ENCODE peak calls at places on chromosomes 3 and 15, in four cellular contexts. C is fibroblast of pulmonary artery, B is hepatic stellate cell, K is cardiac muscle cell. F is an unnamed sample.

GRCh38 chr15:40334941-40335795 is 5.6 kb downstream of the CCDC9B start:
- DNase-seq in K (no peak), B (no peak), C (no peak), F (no peak)

GRCh38 chr3:131107637-131108433 is 81.2 kb downstream of the NEK11 start:
- DNase-seq in C (peak), K (no peak), B (no peak), F (no peak)

GRCh38 chr3:31137718-31138465 is 243.4 kb upstream of the GADL1 start:
- DNase-seq in C (no peak), B (no peak), K (no peak), F (no peak)

GRCh38 chr15:68719051-68719450 is 101.6 kb downstream of the ANP32A start:
- DNase-seq in C (no peak), B (no peak), K (no peak), F (no peak)

GRCh38 chr3:192092388-192093005 is 631.5 kb downstream of the PYDC2 start:
- DNase-seq in B (no peak), K (no peak), C (no peak), F (no peak)

GRCh38 chr3:165642761-165643432 is 194.3 kb downstream of the BCHE start:
- DNase-seq in K (no peak), C (peak), B (peak), F (peak)

GRCh38 chr3:29079358-29079757 is 201.5 kb upstream of the RBMS3 start:
- DNase-seq in K (no peak), B (no peak), C (peak), F (no peak)

GRCh38 chr15:41160639-41161315 is 44.7 kb upstream of the INO80 start:
- DNase-seq in C (peak), K (no peak), B (no peak), F (no peak)

GRCh38 chr3:29307229-29307796 is 26.4 kb downstream of the RBMS3 start:
- DNase-seq in B (no peak), K (peak), C (no peak), F (no peak)

GRCh38 chr3:38001456-38002081 is 11.0 kb downstream of the VILL start:
- DNase-seq in K (no peak), B (no peak), C (no peak), F (no peak)

GRCh38 chr3:74067296-74067695 is 442.6 kb upstream of the PDZRN3 start:
- DNase-seq in K (no peak), B (peak), C (peak), F (no peak)

GRCh38 chr3:127690106-127690505 is 17.4 kb downstream of the ABTB1 start:
- DNase-seq in K (no peak), B (peak), C (peak), F (no peak)

GRCh38 chr3:94001825-94002495 is 22.0 kb downstream of the ARL13B start:
- DNase-seq in B (no peak), C (no peak), K (no peak), F (no peak)

GRCh38 chr15:77824361-77824985 is 191.8 kb upstream of the LINGO1 start:
- DNase-seq in B (no peak), C (no peak), K (no peak), F (no peak)

GRCh38 chr3:50340404-50341329 is at the start of gene RASSF1:
- DNase-seq in B (peak), C (peak), K (no peak), F (no peak)

GRCh38 chr3:53227993-53228885 is 27.6 kb downstream of the TKT start:
- DNase-seq in K (no peak), C (no peak), B (no peak), F (no peak)